ENCODE peak calls at places on chromosome 14, in ten cellular contexts. One of them, this sample, is unnamed. For H4K20me1, the result is how much of the 10 kb centered on the place peaks cover.

GRCh38 chr14:28294834-28295440 is 471.6 kb upstream of the FOXG1 start:
- DNase-seq in GM12878: no peak
- DNase-seq in GM23338: peak
- DNase-seq in fibroblast of lung: peak
- DNase-seq in Karpas-422: peak
- DNase-seq in IMR-90: no peak
- DNase-seq in astrocyte: peak
- DNase-seq in K562: no peak
- DNase-seq in endothelial cell of umbilical vein: peak
- DNase-seq in keratinocyte: no peak
- DNase-seq in this sample: peak

GRCh38 chr14:55976619-55977018 is 141.6 kb upstream of the PELI2 start:
- DNase-seq in GM23338: no peak
- DNase-seq in keratinocyte: no peak
- DNase-seq in fibroblast of lung: no peak
- DNase-seq in GM12878: no peak
- DNase-seq in IMR-90: no peak
- DNase-seq in K562: no peak
- DNase-seq in endothelial cell of umbilical vein: peak
- DNase-seq in Karpas-422: no peak
- DNase-seq in astrocyte: peak
- DNase-seq in this sample: no peak

GRCh38 chr14:64732536-64733120 is 28.4 kb downstream of the PLEKHG3 start:
- DNase-seq in GM12878: no peak
- DNase-seq in GM23338: no peak
- DNase-seq in Karpas-422: no peak
- DNase-seq in IMR-90: no peak
- DNase-seq in keratinocyte: no peak
- DNase-seq in fibroblast of lung: no peak
- DNase-seq in K562: no peak
- DNase-seq in endothelial cell of umbilical vein: no peak
- DNase-seq in astrocyte: no peak
- DNase-seq in this sample: no peak

GRCh38 chr14:99818503-99819036 is 25.4 kb downstream of the EML1 start:
- DNase-seq in IMR-90: peak
- DNase-seq in astrocyte: no peak
- DNase-seq in fibroblast of lung: no peak
- DNase-seq in K562: no peak
- DNase-seq in keratinocyte: no peak
- DNase-seq in GM12878: no peak
- DNase-seq in endothelial cell of umbilical vein: no peak
- DNase-seq in GM23338: no peak
- DNase-seq in Karpas-422: no peak
- DNase-seq in this sample: no peak

GRCh38 chr14:35078082-35078481 is 32.0 kb downstream of the FAM177A1 start:
- DNase-seq in IMR-90: no peak
- DNase-seq in endothelial cell of umbilical vein: no peak
- DNase-seq in Karpas-422: no peak
- DNase-seq in K562: no peak
- DNase-seq in fibroblast of lung: no peak
- DNase-seq in GM12878: no peak
- DNase-seq in GM23338: no peak
- DNase-seq in astrocyte: no peak
- DNase-seq in keratinocyte: no peak
- DNase-seq in this sample: no peak

GRCh38 chr14:67187210-67187609 is 2.0 kb upstream of the GARIN2 start:
- DNase-seq in Karpas-422: no peak
- DNase-seq in GM12878: no peak
- DNase-seq in keratinocyte: peak
- DNase-seq in K562: no peak
- DNase-seq in GM23338: no peak
- DNase-seq in endothelial cell of umbilical vein: peak
- DNase-seq in fibroblast of lung: peak
- DNase-seq in IMR-90: peak
- DNase-seq in astrocyte: peak
- DNase-seq in this sample: peak

GRCh38 chr14:26255213-26255612 is 342.6 kb downstream of the NOVA1 start:
- DNase-seq in GM12878: no peak
- DNase-seq in endothelial cell of umbilical vein: peak
- DNase-seq in IMR-90: peak
- DNase-seq in Karpas-422: peak
- DNase-seq in GM23338: peak
- DNase-seq in fibroblast of lung: peak
- DNase-seq in astrocyte: peak
- DNase-seq in K562: no peak
- DNase-seq in keratinocyte: no peak
- DNase-seq in this sample: peak

GRCh38 chr14:23060536-23061260 is 3.4 kb upstream of the CDH24 start:
- DNase-seq in IMR-90: no peak
- DNase-seq in endothelial cell of umbilical vein: no peak
- DNase-seq in GM12878: no peak
- DNase-seq in K562: no peak
- DNase-seq in keratinocyte: no peak
- DNase-seq in fibroblast of lung: no peak
- DNase-seq in GM23338: no peak
- DNase-seq in Karpas-422: no peak
- DNase-seq in astrocyte: no peak
- DNase-seq in this sample: no peak

GRCh38 chr14:100051103-100051502 is 14.1 kb upstream of the EVL start:
- DNase-seq in GM12878: no peak
- DNase-seq in astrocyte: no peak
- DNase-seq in fibroblast of lung: peak
- DNase-seq in keratinocyte: no peak
- DNase-seq in IMR-90: no peak
- DNase-seq in Karpas-422: no peak
- DNase-seq in endothelial cell of umbilical vein: no peak
- DNase-seq in GM23338: no peak
- DNase-seq in K562: no peak
- DNase-seq in this sample: no peak

GRCh38 chr14:61768240-61768639 is 6.0 kb downstream of the SNAPC1 start:
- DNase-seq in GM12878: no peak
- DNase-seq in K562: no peak
- DNase-seq in keratinocyte: no peak
- DNase-seq in endothelial cell of umbilical vein: no peak
- DNase-seq in IMR-90: no peak
- DNase-seq in fibroblast of lung: no peak
- DNase-seq in Karpas-422: no peak
- DNase-seq in astrocyte: no peak
- DNase-seq in GM23338: no peak
- DNase-seq in this sample: no peak

GRCh38 chr14:105273062-105273461 is 24.7 kb downstream of the BTBD6 start:
- DNase-seq in GM23338: no peak
- DNase-seq in IMR-90: no peak
- DNase-seq in fibroblast of lung: no peak
- DNase-seq in Karpas-422: no peak
- DNase-seq in keratinocyte: no peak
- DNase-seq in endothelial cell of umbilical vein: no peak
- DNase-seq in K562: no peak
- DNase-seq in GM12878: no peak
- DNase-seq in astrocyte: no peak
- DNase-seq in this sample: no peak

GRCh38 chr14:53214384-53214783 is 61.3 kb upstream of the DDHD1 start:
- DNase-seq in endothelial cell of umbilical vein: no peak
- DNase-seq in fibroblast of lung: no peak
- DNase-seq in K562: no peak
- DNase-seq in keratinocyte: no peak
- DNase-seq in GM23338: no peak
- DNase-seq in astrocyte: no peak
- DNase-seq in GM12878: no peak
- DNase-seq in IMR-90: no peak
- DNase-seq in Karpas-422: no peak
- DNase-seq in this sample: no peak

GRCh38 chr14:33435911-33436310 is 497.2 kb downstream of the NPAS3 start:
- DNase-seq in keratinocyte: no peak
- DNase-seq in IMR-90: peak
- DNase-seq in endothelial cell of umbilical vein: no peak
- DNase-seq in GM12878: no peak
- DNase-seq in GM23338: no peak
- DNase-seq in Karpas-422: no peak
- DNase-seq in astrocyte: peak
- DNase-seq in fibroblast of lung: peak
- DNase-seq in K562: no peak
- DNase-seq in this sample: peak

GRCh38 chr14:81435578-81436295 is 35.6 kb upstream of the STON2 start:
- DNase-seq in IMR-90: peak
- DNase-seq in fibroblast of lung: peak
- DNase-seq in astrocyte: no peak
- DNase-seq in GM12878: no peak
- DNase-seq in GM23338: peak
- DNase-seq in endothelial cell of umbilical vein: peak
- DNase-seq in Karpas-422: no peak
- DNase-seq in K562: peak
- DNase-seq in keratinocyte: peak
- DNase-seq in this sample: peak

GRCh38 chr14:35247777-35248475 is 44.3 kb upstream of the PSMA6 start:
- DNase-seq in astrocyte: peak
- DNase-seq in GM23338: no peak
- DNase-seq in IMR-90: peak
- DNase-seq in GM12878: no peak
- DNase-seq in K562: no peak
- DNase-seq in Karpas-422: no peak
- DNase-seq in endothelial cell of umbilical vein: no peak
- DNase-seq in keratinocyte: no peak
- DNase-seq in fibroblast of lung: no peak
- DNase-seq in this sample: peak

GRCh38 chr14:21631084-21631483 is 3.7 kb downstream of the OR10G2 start:
- DNase-seq in K562: no peak
- DNase-seq in keratinocyte: no peak
- DNase-seq in astrocyte: no peak
- DNase-seq in endothelial cell of umbilical vein: no peak
- DNase-seq in Karpas-422: no peak
- DNase-seq in fibroblast of lung: no peak
- DNase-seq in IMR-90: no peak
- DNase-seq in GM12878: no peak
- DNase-seq in GM23338: no peak
- DNase-seq in this sample: no peak

GRCh38 chr14:64765740-64766302 is 61.6 kb downstream of the PLEKHG3 start:
- DNase-seq in fibroblast of lung: no peak
- DNase-seq in GM23338: no peak
- DNase-seq in GM12878: no peak
- DNase-seq in endothelial cell of umbilical vein: no peak
- DNase-seq in K562: no peak
- DNase-seq in keratinocyte: no peak
- DNase-seq in astrocyte: no peak
- DNase-seq in IMR-90: no peak
- DNase-seq in Karpas-422: no peak
- DNase-seq in this sample: no peak

GRCh38 chr14:44798386-44799242 is 163.1 kb downstream of the KLHL28 start:
- DNase-seq in K562: no peak
- DNase-seq in keratinocyte: no peak
- DNase-seq in Karpas-422: no peak
- DNase-seq in endothelial cell of umbilical vein: no peak
- DNase-seq in GM23338: no peak
- DNase-seq in IMR-90: no peak
- DNase-seq in astrocyte: no peak
- DNase-seq in GM12878: no peak
- DNase-seq in fibroblast of lung: no peak
- DNase-seq in this sample: no peak

GRCh38 chr14:89217876-89218275 is 199.2 kb downstream of the FOXN3 start:
- DNase-seq in GM23338: no peak
- DNase-seq in keratinocyte: no peak
- DNase-seq in K562: no peak
- DNase-seq in Karpas-422: no peak
- DNase-seq in astrocyte: no peak
- DNase-seq in IMR-90: no peak
- DNase-seq in fibroblast of lung: no peak
- DNase-seq in endothelial cell of umbilical vein: no peak
- DNase-seq in GM12878: no peak
- DNase-seq in this sample: no peak

GRCh38 chr14:89787525-89787924 is 167.0 kb downstream of the EFCAB11 start:
- DNase-seq in GM12878: no peak
- DNase-seq in IMR-90: peak
- DNase-seq in GM23338: no peak
- DNase-seq in fibroblast of lung: no peak
- DNase-seq in astrocyte: peak
- DNase-seq in endothelial cell of umbilical vein: no peak
- DNase-seq in keratinocyte: no peak
- DNase-seq in K562: no peak
- DNase-seq in Karpas-422: no peak
- DNase-seq in this sample: peak

GRCh38 chr14:34122650-34123049 is 171.8 kb upstream of the EGLN3 start:
- DNase-seq in K562: no peak
- DNase-seq in fibroblast of lung: no peak
- DNase-seq in GM12878: no peak
- DNase-seq in Karpas-422: no peak
- DNase-seq in endothelial cell of umbilical vein: no peak
- DNase-seq in keratinocyte: no peak
- DNase-seq in IMR-90: no peak
- DNase-seq in GM23338: no peak
- DNase-seq in astrocyte: no peak
- DNase-seq in this sample: no peak

GRCh38 chr14:46401066-46401465 is 250.5 kb downstream of the RPL10L start:
- DNase-seq in endothelial cell of umbilical vein: no peak
- DNase-seq in keratinocyte: no peak
- DNase-seq in astrocyte: no peak
- DNase-seq in GM23338: no peak
- DNase-seq in Karpas-422: no peak
- DNase-seq in K562: no peak
- DNase-seq in IMR-90: no peak
- DNase-seq in GM12878: no peak
- DNase-seq in fibroblast of lung: no peak
- DNase-seq in this sample: no peak
- H3K27ac ChIP-seq in endothelial cell of umbilical vein: no peak
- H3K27ac ChIP-seq in keratinocyte: no peak
- H3K27ac ChIP-seq in astrocyte: no peak
- H3K27ac ChIP-seq in GM23338: no peak
- H3K27ac ChIP-seq in Karpas-422: no peak
- H3K27ac ChIP-seq in K562: no peak
- H3K27ac ChIP-seq in IMR-90: no peak
- H3K27ac ChIP-seq in GM12878: no peak
- H3K27ac ChIP-seq in fibroblast of lung: no peak
- H3K27ac ChIP-seq in this sample: no peak

GRCh38 chr14:51867753-51868152 is 7.3 kb downstream of the GNG2 start:
- DNase-seq in keratinocyte: no peak
- DNase-seq in Karpas-422: no peak
- DNase-seq in K562: no peak
- DNase-seq in endothelial cell of umbilical vein: no peak
- DNase-seq in fibroblast of lung: no peak
- DNase-seq in astrocyte: peak
- DNase-seq in GM12878: no peak
- DNase-seq in GM23338: no peak
- DNase-seq in IMR-90: peak
- DNase-seq in this sample: no peak
- H4K20me1 ChIP-seq in keratinocyte: under half
- H4K20me1 ChIP-seq in Karpas-422: under half
- H4K20me1 ChIP-seq in K562: under half
- H4K20me1 ChIP-seq in endothelial cell of umbilical vein: under half
- H4K20me1 ChIP-seq in fibroblast of lung: under half
- H4K20me1 ChIP-seq in astrocyte: under half
- H4K20me1 ChIP-seq in GM12878: under half
- H4K20me1 ChIP-seq in GM23338: under half
- H4K20me1 ChIP-seq in IMR-90: under half
- H4K20me1 ChIP-seq in this sample: under half

GRCh38 chr14:97414718-97415098 is 617.5 kb downstream of the VRK1 start:
- DNase-seq in keratinocyte: no peak
- DNase-seq in GM23338: peak
- DNase-seq in GM12878: no peak
- DNase-seq in IMR-90: no peak
- DNase-seq in astrocyte: no peak
- DNase-seq in fibroblast of lung: no peak
- DNase-seq in endothelial cell of umbilical vein: no peak
- DNase-seq in K562: no peak
- DNase-seq in Karpas-422: no peak
- DNase-seq in this sample: no peak
- H3K27ac ChIP-seq in keratinocyte: no peak
- H3K27ac ChIP-seq in GM23338: peak
- H3K27ac ChIP-seq in GM12878: no peak
- H3K27ac ChIP-seq in IMR-90: no peak
- H3K27ac ChIP-seq in astrocyte: no peak
- H3K27ac ChIP-seq in fibroblast of lung: no peak
- H3K27ac ChIP-seq in endothelial cell of umbilical vein: no peak
- H3K27ac ChIP-seq in K562: no peak
- H3K27ac ChIP-seq in Karpas-422: no peak
- H3K27ac ChIP-seq in this sample: no peak

GRCh38 chr14:32007755-32008374 is 69.2 kb upstream of the ARHGAP5 start:
- DNase-seq in K562: no peak
- DNase-seq in GM23338: no peak
- DNase-seq in GM12878: no peak
- DNase-seq in astrocyte: no peak
- DNase-seq in fibroblast of lung: no peak
- DNase-seq in Karpas-422: no peak
- DNase-seq in endothelial cell of umbilical vein: no peak
- DNase-seq in keratinocyte: no peak
- DNase-seq in IMR-90: no peak
- DNase-seq in this sample: no peak
- H4K20me1 ChIP-seq in K562: under half
- H4K20me1 ChIP-seq in GM23338: under half
- H4K20me1 ChIP-seq in GM12878: under half
- H4K20me1 ChIP-seq in astrocyte: under half
- H4K20me1 ChIP-seq in fibroblast of lung: under half
- H4K20me1 ChIP-seq in Karpas-422: under half
- H4K20me1 ChIP-seq in endothelial cell of umbilical vein: under half
- H4K20me1 ChIP-seq in keratinocyte: under half
- H4K20me1 ChIP-seq in IMR-90: under half
- H4K20me1 ChIP-seq in this sample: under half

This sample was measured in GM23248.